ENCODE peak calls at places on chromosome 1, in nine cellular contexts. U, Y, G, D, J, W, E, V and P are unnamed samples.

GRCh38 chr1:6002714-6003501 is 10.7 kb upstream of the NPHP4 start:
- DNase-seq in U (no peak), Y (no peak), G (peak), D (no peak), J (peak), W (no peak), E (no peak), V (no peak), P (no peak)

GRCh38 chr1:109890115-109890953 is 20.3 kb upstream of the CSF1 start:
- DNase-seq in U (no peak), Y (no peak), G (no peak), D (no peak), J (no peak), W (no peak), E (peak), V (no peak), P (no peak)

GRCh38 chr1:205786599-205786998 is 11.3 kb upstream of the RAB29 start:
- DNase-seq in U (no peak), Y (no peak), G (no peak), D (no peak), J (no peak), W (no peak), E (no peak), V (no peak), P (no peak)

GRCh38 chr1:32702599-32703478 is at the start of gene SYNC:
- DNase-seq in U (peak), Y (peak), G (no peak), D (peak), J (peak), W (no peak), E (peak), V (no peak), P (no peak)

GRCh38 chr1:204829133-204829532 is 41.5 kb upstream of the NFASC start:
- DNase-seq in U (peak), Y (no peak), G (peak), D (no peak), J (peak), W (no peak), E (no peak), V (no peak), P (no peak)

GRCh38 chr1:25042876-25043580 is 113.0 kb upstream of the RUNX3 start:
- DNase-seq in U (no peak), Y (no peak), G (no peak), D (no peak), J (no peak), W (no peak), E (no peak), V (no peak), P (no peak)

GRCh38 chr1:38564946-38565570 is 294.5 kb downstream of the RRAGC start:
- DNase-seq in U (no peak), Y (no peak), G (peak), D (no peak), J (no peak), W (no peak), E (no peak), V (no peak), P (peak)

GRCh38 chr1:68013351-68013750 is 37.1 kb downstream of the DIRAS3 start:
- DNase-seq in U (no peak), Y (no peak), G (no peak), D (no peak), J (no peak), W (no peak), E (no peak), V (no peak), P (no peak)

GRCh38 chr1:7172804-7173203 is 387.6 kb downstream of the CAMTA1 start:
- DNase-seq in U (no peak), Y (no peak), G (no peak), D (no peak), J (no peak), W (no peak), E (no peak), V (no peak), P (no peak)